ENCODE peak calls at places on chromosome 15, in five cellular contexts. W, L, B, S and M are unnamed samples. For H3K4me1, the result is how much of the 10 kb centered on the place peaks cover.

GRCh38 chr15:49079340-49080039 is 33.2 kb upstream of the SECISBP2L start:
- DNase-seq in B (no peak), W (no peak), L (no peak), S (no peak), M (no peak)

GRCh38 chr15:77387355-77388105 is 32.4 kb downstream of the PEAK1 start:
- DNase-seq in B (no peak), W (no peak), L (no peak), S (no peak), M (no peak)

GRCh38 chr15:71975816-71976150 is 142.2 kb downstream of the MYO9A start:
- DNase-seq in S (no peak), L (no peak), W (no peak), B (no peak), M (no peak)

GRCh38 chr15:89578146-89578545 is 2.9 kb downstream of the TICRR start:
- DNase-seq in L (no peak), S (no peak), W (no peak), B (no peak), M (no peak)

GRCh38 chr15:100887211-100887913 is 7.7 kb downstream of the ALDH1A3 start:
- DNase-seq in B (no peak), L (no peak), S (no peak), W (no peak), M (no peak)

GRCh38 chr15:101126618-101127502 is 125.0 kb downstream of the CHSY1 start:
- DNase-seq in B (peak), W (no peak), S (no peak), L (no peak), M (no peak)

GRCh38 chr15:95929232-95929846 is 401.2 kb upstream of the NR2F2 start:
- DNase-seq in W (no peak), L (no peak), S (no peak), B (no peak), M (no peak)

GRCh38 chr15:74335396-74335795 is 32.0 kb downstream of the CYP11A1 start:
- DNase-seq in L (no peak), S (no peak), B (no peak), W (no peak), M (no peak)

GRCh38 chr15:55402707-55403106 is 5.5 kb downstream of the CCPG1 start:
- DNase-seq in W (no peak), S (no peak), L (no peak), B (no peak), M (no peak)

GRCh38 chr15:100726426-100727190 is 124.2 kb downstream of the ASB7 start:
- DNase-seq in L (no peak), W (no peak), B (peak), S (no peak), M (no peak)

GRCh38 chr15:95558131-95558530 is 772.4 kb upstream of the NR2F2 start:
- DNase-seq in L (peak), W (no peak), S (no peak), B (no peak), M (no peak)

GRCh38 chr15:21269121-21269520 is 171.2 kb downstream of the POTEB3 start:
- DNase-seq in S (no peak), B (no peak), W (no peak), L (no peak), M (no peak)

GRCh38 chr15:45123397-45123796 is 6.3 kb downstream of the DUOXA1 start:
- DNase-seq in L (no peak), W (no peak), S (no peak), B (no peak), M (no peak)

GRCh38 chr15:101664303-101664913 is 12.2 kb upstream of the TM2D3 start:
- DNase-seq in S (no peak), B (no peak), L (no peak), W (no peak), M (no peak)

DNA sequence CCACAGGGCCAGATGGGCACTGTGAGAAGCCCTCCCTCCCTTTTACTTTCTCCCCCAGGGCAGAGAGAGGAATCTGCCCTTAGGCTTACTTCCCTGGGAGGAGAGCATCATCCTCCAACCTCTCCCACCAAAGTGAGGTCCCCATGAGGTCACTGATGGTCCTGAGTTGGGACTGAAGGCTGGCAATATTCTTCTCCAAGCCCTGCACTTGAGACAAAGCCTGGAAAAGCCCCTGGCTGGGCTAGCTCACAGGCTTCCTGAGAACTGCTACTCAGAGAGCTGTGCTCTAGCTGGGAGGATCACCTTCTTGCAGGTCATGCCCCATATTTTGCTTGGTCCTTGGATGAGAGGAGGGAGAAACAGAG is 110.0 kb upstream of the MEF2A start:
- DNase-seq in B (no peak), L (no peak), W (peak), S (no peak), M (no peak)
- H3K4me1 ChIP-seq in B (under half), L (under half), W (under half), S (half or more), M (under half)

GRCh38 chr15:81296673-81297072 is 27.3 kb downstream of the STARD5 start:
- DNase-seq in L (no peak), S (peak), B (no peak), W (peak), M (peak)
- H3K4me3 ChIP-seq in L (no peak), S (peak), B (no peak), W (peak), M (peak)

GRCh38 chr15:98725874-98726273 is 77.5 kb downstream of the IGF1R start:
- DNase-seq in L (no peak), S (no peak), W (no peak), B (no peak), M (no peak)
- H3K4me1 ChIP-seq in L (under half), S (half or more), W (under half), B (half or more), M (under half)

GRCh38 chr15:63050737-63051700 is 8.5 kb downstream of the TPM1 start:
- DNase-seq in W (no peak), S (no peak), B (no peak), L (no peak), M (no peak)

GRCh38 chr15:63048986-63049665 is 6.6 kb downstream of the TPM1 start:
- DNase-seq in S (peak), L (no peak), W (peak), B (peak), M (peak)

GRCh38 chr15:63048115-63048985 is 5.8 kb downstream of the TPM1 start:
- DNase-seq in W (peak), S (peak), B (peak), L (peak), M (peak)

GRCh38 chr15:63051701-63052066 is 9.1 kb downstream of the TPM1 start:
- DNase-seq in L (no peak), B (no peak), S (no peak), W (no peak), M (no peak)

DNA sequence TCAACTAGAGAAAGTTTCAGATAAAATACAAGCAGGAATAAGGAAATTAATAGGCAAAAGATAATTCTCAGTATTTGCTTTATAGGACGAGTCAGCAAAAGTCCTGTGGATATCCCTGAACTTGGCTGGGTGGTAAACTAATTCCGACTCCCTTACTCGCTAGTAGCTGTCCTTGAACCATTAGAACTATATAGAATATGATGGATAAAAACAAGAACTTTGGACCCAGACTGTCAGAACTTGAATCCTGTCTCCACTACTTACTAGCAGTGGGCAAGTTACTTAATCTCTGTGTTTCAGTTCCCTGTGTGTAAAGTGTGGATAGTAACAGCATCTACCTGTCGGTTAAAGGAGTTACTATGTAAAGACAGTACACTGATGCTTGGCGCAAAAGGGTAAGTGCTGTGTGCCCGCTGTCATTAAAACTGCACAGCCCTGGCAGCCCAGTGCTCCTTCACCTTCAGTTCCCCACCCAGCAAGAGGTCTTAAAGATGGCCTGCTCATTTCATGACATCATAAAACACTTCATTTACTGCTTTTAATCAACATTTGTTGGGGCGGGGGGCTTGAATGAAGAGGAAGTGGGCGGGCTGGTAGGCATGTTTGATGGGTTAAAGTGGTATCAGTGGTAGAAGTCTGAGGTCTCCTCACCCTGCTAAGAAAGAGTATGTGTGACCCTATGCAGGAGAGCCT is 7.3 kb downstream of the TPM1 start:
- DNase-seq in B (no peak), L (no peak), W (no peak), S (no peak), M (no peak)
- H3K4me3 ChIP-seq in B (peak), L (no peak), W (peak), S (peak), M (peak)

GRCh38 chr15:41780266-41780665 is 6.0 kb downstream of the MAPKBP1 start:
- DNase-seq in W (no peak), S (no peak), L (no peak), B (no peak), M (no peak)

GRCh38 chr15:41779662-41780157 is 5.4 kb downstream of the MAPKBP1 start:
- DNase-seq in B (no peak), S (no peak), W (no peak), L (no peak), M (no peak)

GRCh38 chr15:41780727-41781126 is 6.4 kb downstream of the MAPKBP1 start:
- DNase-seq in W (no peak), B (no peak), S (no peak), L (no peak), M (no peak)

GRCh38 chr15:41783272-41783660 is 9.0 kb downstream of the MAPKBP1 start:
- DNase-seq in L (no peak), B (no peak), S (no peak), W (no peak), M (no peak)

GRCh38 chr15:41782486-41783271 is 8.4 kb downstream of the MAPKBP1 start:
- DNase-seq in B (no peak), L (no peak), S (no peak), W (no peak), M (peak)
- H3K4me1 ChIP-seq in B (under half), L (under half), S (under half), W (under half), M (under half)

DNA sequence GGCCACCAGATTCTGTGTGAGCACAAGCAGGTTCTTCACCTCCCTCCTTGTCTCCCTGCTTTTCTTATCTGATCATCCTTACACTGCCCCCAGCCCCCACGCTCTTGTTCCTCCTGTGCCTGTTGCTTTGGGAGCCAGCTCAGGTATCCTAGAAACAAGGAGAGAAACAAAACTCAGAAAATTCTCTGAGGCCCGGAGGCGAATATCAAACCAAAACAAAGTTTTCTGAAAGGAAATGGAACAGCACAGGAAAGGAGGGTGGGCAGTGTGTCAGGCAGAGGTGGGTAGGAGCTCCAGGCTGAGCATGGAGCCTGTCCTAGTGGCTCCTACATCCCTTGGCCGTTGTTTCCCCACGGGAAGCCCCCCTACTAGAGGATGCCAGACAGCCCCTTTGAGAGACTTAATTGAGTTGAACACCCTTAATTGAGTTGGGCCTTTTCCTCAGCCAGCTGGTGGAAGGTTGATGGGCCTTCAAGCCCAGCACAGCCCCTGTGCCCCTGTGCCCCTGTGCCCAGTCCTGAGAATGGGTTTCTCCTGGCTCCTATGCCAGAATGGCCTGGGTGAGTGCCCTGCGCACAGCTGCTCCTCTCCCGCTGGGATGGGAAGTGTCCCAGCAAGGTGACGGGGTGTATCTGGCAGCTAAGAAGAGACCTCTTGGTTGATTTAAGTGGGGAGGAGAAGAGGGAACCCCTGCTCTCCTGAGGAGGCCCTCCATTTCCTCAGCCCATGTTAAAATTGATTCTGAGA is 22.8 kb upstream of the JMJD7 start:
- DNase-seq in B (no peak), W (no peak), S (no peak), L (no peak), M (no peak)
- H3K4me3 ChIP-seq in B (no peak), W (no peak), S (no peak), L (no peak), M (no peak)

DNA sequence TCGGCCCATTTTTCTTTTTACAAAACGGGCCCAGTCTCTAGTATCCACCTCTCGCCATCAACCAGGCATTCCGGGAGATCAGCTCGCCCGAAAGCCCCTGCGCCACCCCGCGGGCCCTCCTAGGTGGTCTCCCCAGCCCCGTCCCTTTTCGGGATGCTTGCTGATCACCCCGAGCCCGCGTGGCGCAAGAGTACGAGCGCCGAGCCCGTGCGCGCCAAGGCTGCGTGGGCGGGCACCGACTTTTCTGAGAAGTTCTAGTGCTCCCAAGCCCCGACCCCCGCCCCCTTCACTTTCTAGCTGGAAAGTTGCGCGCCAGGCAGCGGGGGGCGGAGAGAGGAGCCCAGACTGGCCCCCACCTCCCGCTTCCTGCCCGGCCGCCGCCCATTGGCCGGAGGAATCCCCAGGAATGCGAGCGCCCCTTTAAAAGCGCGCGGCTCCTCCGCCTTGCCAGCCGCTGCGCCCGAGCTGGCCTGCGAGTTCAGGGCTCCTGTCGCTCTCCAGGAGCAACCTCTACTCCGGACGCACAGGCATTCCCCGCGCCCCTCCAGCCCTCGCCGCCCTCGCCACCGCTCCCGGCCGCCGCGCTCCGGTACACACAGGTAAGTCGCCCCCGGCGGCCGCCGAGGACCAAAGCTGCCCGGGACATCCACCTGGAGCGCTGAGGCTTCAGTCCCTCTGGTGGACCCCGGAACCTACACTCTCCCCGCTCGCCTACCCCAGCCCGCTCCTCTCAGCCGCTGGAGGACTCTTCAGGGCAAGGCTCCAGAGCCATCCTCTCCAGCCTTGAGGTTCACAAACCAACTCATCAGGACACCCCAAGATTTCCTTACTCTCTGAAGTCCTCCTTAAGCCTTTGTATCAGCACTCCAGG is at the start of gene THBS1:
- DNase-seq in B (peak), L (no peak), W (peak), S (peak), M (peak)
- H3K4me1 ChIP-seq in B (under half), L (under half), W (under half), S (half or more), M (under half)

DNA sequence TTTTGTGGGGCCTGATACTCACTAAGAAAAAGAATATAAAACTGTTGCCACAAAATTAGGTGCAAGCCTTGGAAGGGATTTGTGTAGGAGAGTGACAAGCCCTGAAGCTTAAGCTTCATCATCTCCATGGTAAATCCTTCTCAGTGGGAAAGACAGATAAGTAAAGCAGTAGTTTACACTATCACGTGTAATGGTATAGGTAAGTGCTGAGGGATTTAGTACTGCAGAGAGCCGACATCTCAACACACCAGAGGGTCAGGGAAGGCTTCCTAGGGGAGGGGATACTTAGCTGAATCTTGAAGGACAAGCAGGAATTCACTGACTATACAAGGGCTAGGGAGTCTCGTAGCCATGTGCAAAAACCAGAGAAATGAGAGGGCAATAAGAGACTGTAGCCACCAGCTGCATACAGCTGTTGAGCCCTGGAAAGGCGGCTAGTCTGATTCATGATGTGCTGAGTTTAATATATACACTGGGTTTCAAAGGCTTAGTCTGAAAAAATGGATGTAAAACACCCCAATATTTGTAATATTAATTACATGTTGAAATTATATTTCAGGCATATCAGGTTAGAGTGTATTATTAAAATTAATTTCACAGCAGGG is 11.1 kb downstream of the SLC24A1 start:
- DNase-seq in L (no peak), S (no peak), B (no peak), W (no peak), M (no peak)
- H3K4me3 ChIP-seq in L (no peak), S (no peak), B (no peak), W (no peak), M (no peak)

DNA sequence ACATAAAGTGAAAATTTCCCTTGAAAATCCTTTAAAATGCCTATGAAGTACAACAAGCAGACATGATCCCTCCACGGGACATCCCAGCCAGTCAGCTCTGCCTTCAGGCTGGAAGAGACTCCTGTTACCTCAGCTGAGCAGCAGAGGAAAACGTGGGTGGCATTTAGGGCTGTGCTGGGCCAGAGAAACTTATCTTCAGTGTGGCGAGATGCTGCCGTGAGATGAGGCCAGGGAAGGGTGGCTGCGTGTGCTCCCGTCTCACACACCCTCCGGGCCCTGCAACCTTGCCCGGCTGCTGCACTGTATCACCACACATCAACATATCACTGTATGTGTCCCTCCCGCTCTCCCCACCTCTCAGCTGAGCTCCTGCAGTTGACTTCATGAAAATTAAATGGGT is 23.5 kb downstream of the BMF start:
- DNase-seq in L (no peak), W (no peak), S (no peak), B (no peak), M (no peak)
- H3K4me1 ChIP-seq in L (under half), W (under half), S (half or more), B (under half), M (under half)